ENCODE peak calls at places on chromosomes 16 and 17, in six cellular contexts. W is IMR-90, N is H1, G is trophoblast cell, P is neuronal stem cell, T is mesenchymal stem cell. C is an unnamed sample.

GRCh38 chr17:16818821-16819683 is 129.0 kb downstream of the CCDC144A start:
- DNase-seq in W (no peak), N (no peak), G (no peak), P (no peak), T (no peak), C (peak; percentile 44)

GRCh38 chr17:16425698-16426659 is 10.6 kb downstream of the TRPV2 start:
- DNase-seq in W (no peak), N (no peak), G (no peak), P (no peak), T (no peak), C (peak; percentile 32)

GRCh38 chr17:7711356-7711755 is 6.2 kb upstream of the DNAH2 start:
- DNase-seq in W (no peak), N (no peak), G (no peak), P (no peak), T (no peak), C (peak; percentile 74)

GRCh38 chr17:82745524-82745923 is 6.3 kb upstream of the TBCD start:
- DNase-seq in W (no peak), N (no peak), G (no peak), P (no peak), T (no peak), C (no peak)

GRCh38 chr17:3812284-3812683 is 11.3 kb upstream of the ITGAE start:
- DNase-seq in W (no peak), N (no peak), G (no peak), P (no peak), T (no peak), C (no peak)

GRCh38 chr16:66603537-66604375 is 748 bp upstream of the CMTM3 start:
- DNase-seq in W (peak; percentile 58), N (no peak), G (no peak), P (peak; percentile 80), T (peak; percentile 90), C (peak; percentile 80)

GRCh38 chr16:73399997-73400396 is 352.1 kb upstream of the ZFHX3 start:
- DNase-seq in W (no peak), N (no peak), G (no peak), P (no peak), T (no peak), C (no peak)

GRCh38 chr17:50079334-50080095 is 15.6 kb upstream of the PDK2 start:
- DNase-seq in W (no peak), N (no peak), G (peak; percentile 14), P (no peak), T (no peak), C (peak; percentile 86)

GRCh38 chr16:57270221-57271062 is 14.0 kb downstream of the PLLP start:
- DNase-seq in W (no peak), N (no peak), G (no peak), P (peak; percentile 24), T (no peak), C (no peak)

GRCh38 chr16:24381470-24382118 is 125.5 kb downstream of the CACNG3 start:
- DNase-seq in W (no peak), N (no peak), G (no peak), P (no peak), T (no peak), C (peak; percentile 40)
- H3K9me3 ChIP-seq in W (peaks cover 2% of the 10 kb centered on the region), N (peaks cover 10% of the 10 kb centered on the region), G (peaks cover 9% of the 10 kb centered on the region), P (peaks cover 16% of the 10 kb centered on the region), T (peaks cover 13% of the 10 kb centered on the region), C (peaks cover 16% of the 10 kb centered on the region)

GRCh38 chr17:36881323-36881722 is 56.0 kb upstream of the LHX1 start:
- DNase-seq in W (no peak), N (no peak), G (no peak), P (no peak), T (no peak), C (no peak)

GRCh38 chr17:36884495-36885160 is 52.6 kb upstream of the LHX1 start:
- DNase-seq in W (no peak), N (no peak), G (no peak), P (no peak), T (no peak), C (peak; percentile 59)

GRCh38 chr17:36888236-36888957 is 48.9 kb upstream of the LHX1 start:
- DNase-seq in W (no peak), N (no peak), G (no peak), P (no peak), T (no peak), C (no peak)

GRCh38 chr17:36885761-36886365 is 51.4 kb upstream of the LHX1 start:
- DNase-seq in W (no peak), N (no peak), G (no peak), P (no peak), T (no peak), C (no peak)

DNA sequence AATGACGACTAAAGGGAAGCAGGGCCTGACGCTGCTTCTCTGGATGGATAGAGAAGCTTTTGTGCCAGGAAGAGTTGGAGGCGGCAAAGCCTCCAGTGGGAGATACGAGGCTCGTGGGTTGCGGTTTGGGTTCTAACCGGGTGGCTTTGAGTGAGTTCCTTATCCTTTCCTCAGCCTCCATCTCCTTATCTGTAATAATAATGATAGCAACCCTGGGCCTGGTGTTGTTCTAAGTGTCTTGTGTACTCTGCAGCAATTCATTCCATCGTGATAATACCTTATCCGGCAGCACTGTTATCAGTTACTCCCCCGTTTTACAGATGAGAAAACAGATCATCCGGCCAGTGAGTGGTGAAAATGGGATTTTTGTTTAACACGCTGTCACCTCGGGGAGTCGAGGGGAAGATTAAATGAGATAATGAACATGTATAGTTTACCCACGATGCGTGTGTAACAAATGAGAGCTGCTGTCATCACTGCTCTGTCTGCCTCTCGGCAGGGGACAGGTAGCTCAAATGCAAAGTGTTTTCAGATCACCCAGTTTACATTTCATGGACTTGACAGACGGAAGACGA is 52.0 kb upstream of the LHX1 start:
- DNase-seq in W (no peak), N (no peak), G (no peak), P (no peak), T (no peak), C (no peak)
- H2BK5ac ChIP-seq in W (no peak overlapping the region), N (peak overlapping the region; percentile 52), G (no peak overlapping the region), P (no peak overlapping the region), T (no peak overlapping the region), C (no peak overlapping the region)

DNA sequence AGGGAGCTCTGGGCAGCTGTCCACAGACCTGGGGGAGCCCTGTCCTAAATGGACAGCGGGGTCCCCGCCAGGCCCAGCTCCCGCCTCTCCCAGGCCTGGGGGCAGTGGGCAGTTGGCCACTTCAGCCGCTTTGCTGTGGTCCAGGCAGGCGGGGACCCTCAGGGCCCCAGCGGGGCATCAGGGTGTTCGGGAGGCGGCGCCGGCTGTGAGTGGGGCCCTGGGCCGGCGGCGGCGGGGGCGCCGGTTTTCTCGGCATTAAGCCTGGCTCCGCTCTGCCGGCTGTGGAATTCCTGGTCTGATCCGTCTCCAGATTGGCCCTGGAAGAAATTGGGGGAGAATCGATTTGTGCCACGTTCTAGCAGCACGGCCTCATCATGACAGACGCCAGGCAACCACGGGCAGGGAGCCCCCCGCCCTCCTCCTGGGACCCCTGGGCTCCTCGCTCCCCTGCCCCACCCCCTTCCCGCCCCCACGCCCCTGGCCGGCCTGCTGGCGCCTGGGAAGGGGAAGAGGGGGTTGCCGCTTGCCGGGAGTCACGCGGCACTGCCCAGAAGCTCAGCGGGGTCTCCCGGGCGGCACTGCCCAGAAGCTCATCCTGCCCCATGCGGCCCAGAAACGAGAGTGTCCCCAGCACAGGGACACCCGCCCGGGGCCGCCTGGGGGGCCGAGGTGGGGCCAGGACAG is 28.6 kb upstream of the SSTR5 start:
- DNase-seq in W (no peak), N (no peak), G (no peak), P (no peak), T (no peak), C (no peak)
- H3K4ac ChIP-seq in W (no peak overlapping the region), N (no peak overlapping the region), G (no peak overlapping the region), P (no peak overlapping the region), T (no peak overlapping the region), C (no peak overlapping the region)

DNA sequence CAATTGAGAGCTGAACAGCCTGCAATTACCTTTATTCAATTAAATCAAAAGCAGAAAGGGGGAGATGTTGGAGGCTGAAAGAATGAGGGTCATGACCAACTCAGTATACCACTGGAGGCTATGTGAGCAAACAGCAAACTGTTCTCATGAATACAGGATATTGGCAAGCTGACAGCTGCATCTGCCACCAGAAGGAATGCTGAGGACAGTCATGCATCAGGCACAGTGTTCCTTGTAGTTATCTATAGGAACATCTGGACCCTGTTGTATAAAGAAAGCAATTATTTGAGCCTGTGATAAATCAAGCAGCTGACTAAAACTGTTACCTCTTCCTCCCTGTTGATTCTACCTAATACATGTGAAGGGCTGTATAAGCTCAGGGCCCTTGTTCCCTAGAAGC is 2064.6 kb downstream of the TP53TG3F start:
- DNase-seq in W (no peak), N (no peak), G (no peak), P (no peak), T (no peak), C (no peak)
- H3K9me3 ChIP-seq in W (peaks cover 17% of the 10 kb centered on the region), N (peaks cover 81% of the 10 kb centered on the region), G (peaks cover 33% of the 10 kb centered on the region), P (peaks cover 37% of the 10 kb centered on the region), T (peaks cover 26% of the 10 kb centered on the region), C (peaks cover 76% of the 10 kb centered on the region)

DNA sequence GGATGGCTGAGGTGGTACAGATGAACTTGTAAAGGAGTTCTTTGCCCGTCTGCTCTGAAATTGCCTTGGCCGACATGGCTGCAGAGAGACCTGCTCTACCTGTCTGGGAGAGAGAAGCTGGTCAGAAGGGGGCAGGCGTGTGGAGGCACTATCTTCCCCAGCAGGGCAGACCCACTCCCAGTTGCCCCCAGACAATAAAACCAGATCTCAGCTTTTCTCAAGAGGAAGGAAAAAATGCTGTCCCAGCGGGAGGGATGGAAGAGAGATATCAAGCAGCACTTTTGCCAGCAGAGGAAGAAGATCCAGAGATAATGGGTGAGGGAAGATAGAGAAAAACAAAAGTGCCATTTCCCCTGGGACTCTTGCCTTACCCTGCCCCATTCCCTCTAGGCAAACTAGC is 5.0 kb downstream of the ACLY start:
- DNase-seq in W (no peak), N (no peak), G (no peak), P (no peak), T (no peak), C (no peak)
- H2BK5ac ChIP-seq in W (peak overlapping the region; percentile 25), N (no peak overlapping the region), G (no peak overlapping the region), P (no peak overlapping the region), T (no peak overlapping the region), C (no peak overlapping the region)

DNA sequence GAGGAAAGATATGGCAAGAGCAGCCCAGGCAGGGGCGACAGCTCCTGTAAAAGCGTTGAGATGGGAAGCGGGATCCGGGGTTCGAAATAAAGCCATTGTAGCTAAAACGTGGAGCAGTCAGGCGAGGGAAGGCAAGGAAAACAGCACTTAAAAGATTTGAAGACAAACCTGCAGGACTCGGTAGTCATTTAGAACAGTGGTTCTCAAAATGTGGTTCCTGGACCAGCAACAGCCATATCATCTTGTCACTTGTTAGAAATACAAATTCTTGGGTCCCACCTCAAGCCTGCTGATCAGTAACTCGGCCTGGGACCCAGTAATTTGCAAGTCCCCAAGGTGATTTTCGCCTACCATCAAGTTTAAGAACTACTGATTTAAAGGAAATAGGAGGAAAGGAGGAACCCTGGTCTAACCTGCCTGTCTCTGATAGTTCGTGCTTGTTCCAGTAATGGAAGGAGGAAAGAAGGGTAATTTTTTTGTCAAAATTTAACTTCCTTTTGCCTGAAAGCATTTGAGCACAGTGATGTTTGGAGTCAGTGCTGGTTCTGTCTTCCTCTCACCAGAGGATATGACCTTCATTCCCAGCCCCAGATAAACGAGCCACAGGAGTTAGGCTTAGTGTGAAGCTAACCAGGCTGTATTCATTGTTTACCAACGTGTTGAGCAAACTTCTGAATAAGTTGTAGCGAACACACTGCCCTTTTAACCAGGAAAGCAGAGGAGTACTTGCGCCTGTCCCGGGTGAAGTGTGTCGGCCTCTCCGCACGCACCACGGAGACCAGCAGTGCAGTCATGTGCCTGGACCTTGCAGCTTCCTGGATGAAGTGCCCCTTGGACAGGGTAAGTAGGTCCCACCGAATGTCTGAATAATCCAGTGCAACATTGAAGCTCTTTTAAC is 1.1 kb downstream of the ORC6 start:
- DNase-seq in W (peak; percentile 40), N (no peak), G (no peak), P (no peak), T (peak; percentile 82), C (no peak)
- H3K4ac ChIP-seq in W (peak overlapping the region; percentile 59), N (no peak overlapping the region), G (peak overlapping the region; percentile 78), P (no peak overlapping the region), T (no peak overlapping the region), C (no peak overlapping the region)

C was measured in H9.